ENCODE peak calls at places on chromosomes 11 and 22, in nine cellular contexts. Q is body of pancreas, W is cardiac muscle cell, T is neural crest cell, D is fibroblast of lung, P is astrocyte of the cerebellum, V is heart right ventricle, U is chondrocyte, L is astrocyte of the spinal cord. Y is an unnamed sample.

GRCh38 chr11:72493426-72494108 is 59.2 kb upstream of the CLPB start:
- DNase-seq in T (no peak), V (no peak), D (no peak), W (no peak), U (no peak), P (no peak), L (no peak), Q (no peak), Y (no peak)

GRCh38 chr11:74592441-74593362 is at the start of gene POLD3:
- DNase-seq in P (peak; percentile 61), V (peak; percentile 96), T (peak; percentile 96), W (peak; percentile 97), L (peak; percentile 90), Q (peak; percentile 95), D (peak; percentile 87), U (peak; percentile 97), Y (peak; percentile 96)

GRCh38 chr11:36478700-36479329 is 31.3 kb downstream of the TRAF6 start:
- DNase-seq in D (peak; percentile 75), U (no peak), P (no peak), T (peak; percentile 41), Q (peak; percentile 52), V (peak; percentile 62), W (peak; percentile 50), L (peak; percentile 72), Y (peak; percentile 38)

GRCh38 chr11:118790357-118791014 is 478 bp downstream of the DDX6 start:
- DNase-seq in Q (peak; percentile 67), U (peak; percentile 92), V (peak; percentile 71), W (peak; percentile 66), P (no peak), L (peak; percentile 71), D (peak; percentile 77), T (peak; percentile 51), Y (peak; percentile 55)

GRCh38 chr22:43446037-43446803 is 34.4 kb downstream of the MPPED1 start:
- DNase-seq in D (no peak), P (no peak), T (no peak), Q (no peak), V (no peak), L (no peak), W (no peak), U (no peak), Y (no peak)

GRCh38 chr22:21587803-21588611 is 20.5 kb downstream of the UBE2L3 start:
- DNase-seq in V (no peak), U (no peak), T (no peak), P (no peak), Q (no peak), W (no peak), L (no peak), D (peak; percentile 16), Y (no peak)

GRCh38 chr22:25475554-25476022 is 88.9 kb upstream of the GRK3 start:
- DNase-seq in Q (no peak), T (no peak), P (peak; percentile 69), U (no peak), V (peak; percentile 53), L (peak; percentile 80), D (peak; percentile 48), W (no peak), Y (peak; percentile 31)

GRCh38 chr22:31820655-31821054 is 66.8 kb downstream of the DEPDC5 start:
- DNase-seq in T (no peak), U (no peak), P (no peak), L (no peak), W (no peak), Q (no peak), D (no peak), V (no peak), Y (no peak)

GRCh38 chr11:129251067-129251466 is 58.9 kb upstream of the ARHGAP32 start:
- DNase-seq in Q (no peak), T (no peak), U (no peak), V (no peak), L (peak; percentile 64), D (peak; percentile 59), W (no peak), P (no peak), Y (no peak)

GRCh38 chr11:73664894-73665293 is 18.5 kb downstream of the PLEKHB1 start:
- DNase-seq in V (no peak), P (no peak), D (no peak), L (no peak), U (no peak), W (no peak), T (no peak), Q (no peak), Y (no peak)

GRCh38 chr11:73236879-73237278 is 18.8 kb downstream of the P2RY2 start:
- DNase-seq in U (no peak), T (peak; percentile 43), P (no peak), L (no peak), W (peak; percentile 58), Q (peak; percentile 50), D (peak; percentile 19), V (peak; percentile 69), Y (peak; percentile 64)

GRCh38 chr11:3104961-3105790 is 48.0 kb upstream of the CARS1 start:
- DNase-seq in P (no peak), T (no peak), Q (no peak), V (no peak), U (no peak), L (no peak), D (no peak), W (no peak), Y (no peak)

GRCh38 chr22:27905638-27906037 is 13.4 kb downstream of the PITPNB start:
- DNase-seq in L (no peak), P (no peak), T (no peak), U (no peak), Q (no peak), D (no peak), V (no peak), W (no peak), Y (no peak)

GRCh38 chr22:40680819-40681183 is 1.5 kb downstream of the MCHR1 start:
- DNase-seq in V (no peak), L (no peak), Q (no peak), D (no peak), W (no peak), U (no peak), P (no peak), T (no peak), Y (no peak)

GRCh38 chr11:73554677-73555320 is 43.1 kb downstream of the FAM168A start:
- DNase-seq in L (no peak), T (no peak), Q (no peak), W (no peak), P (no peak), V (no peak), D (no peak), U (no peak), Y (no peak)

DNA sequence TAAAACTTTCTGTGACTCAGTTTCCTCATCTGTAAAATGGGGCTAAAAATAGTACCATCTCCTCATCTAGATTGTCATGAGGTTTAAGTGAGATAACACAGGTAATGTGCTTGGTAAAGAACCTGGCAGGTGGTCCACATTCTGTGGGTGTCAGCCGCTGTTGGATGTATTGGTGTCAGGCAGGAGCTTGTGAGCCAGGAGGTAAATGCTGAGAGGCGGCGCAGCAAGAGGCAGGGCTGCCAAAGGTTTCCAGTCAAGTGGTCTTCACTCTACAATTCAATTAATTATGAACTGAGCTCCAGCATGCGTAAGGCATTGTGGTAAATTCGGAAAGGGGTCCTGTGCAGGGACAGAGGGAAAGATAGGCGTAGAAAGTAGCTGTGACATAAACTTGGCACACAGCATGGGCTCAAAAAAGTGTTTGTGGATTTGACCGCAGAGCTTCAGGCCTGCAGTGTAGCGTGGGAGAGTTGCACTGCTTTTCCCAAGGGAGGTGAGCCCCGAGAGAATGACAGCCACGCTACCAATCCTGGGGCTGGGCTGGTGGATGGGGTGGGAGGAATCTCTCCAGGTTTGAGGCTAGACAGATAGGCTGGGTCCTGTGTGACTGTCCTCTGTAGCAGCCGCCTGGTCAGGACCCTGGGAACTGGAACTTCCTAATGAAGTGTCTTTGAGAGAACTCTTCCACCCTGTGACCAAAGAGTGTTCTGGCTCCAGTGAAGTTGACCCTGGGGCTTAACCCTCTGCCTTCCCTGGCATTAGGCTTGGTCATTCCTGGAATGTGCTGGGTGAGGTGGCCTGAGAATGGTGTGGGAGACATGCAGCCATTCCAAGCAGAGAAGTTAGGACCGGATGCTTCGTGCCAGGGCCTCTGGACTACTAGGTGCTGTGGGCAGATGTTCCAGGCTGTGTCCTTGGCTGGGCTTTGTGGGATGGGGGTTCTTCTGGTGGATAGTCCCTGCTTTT is 122.4 kb downstream of the FEZ1 start:
- DNase-seq in W (no peak), L (no peak), V (peak; percentile 66), Q (no peak), T (no peak), D (peak; percentile 65), U (no peak), P (peak; percentile 24), Y (no peak)
- TF ChIP-seq CTCF in W (no peak), L (no peak), V (no peak), Q (no peak), T (no peak), D (no peak), U (no peak), P (no peak), Y (no peak)

DNA sequence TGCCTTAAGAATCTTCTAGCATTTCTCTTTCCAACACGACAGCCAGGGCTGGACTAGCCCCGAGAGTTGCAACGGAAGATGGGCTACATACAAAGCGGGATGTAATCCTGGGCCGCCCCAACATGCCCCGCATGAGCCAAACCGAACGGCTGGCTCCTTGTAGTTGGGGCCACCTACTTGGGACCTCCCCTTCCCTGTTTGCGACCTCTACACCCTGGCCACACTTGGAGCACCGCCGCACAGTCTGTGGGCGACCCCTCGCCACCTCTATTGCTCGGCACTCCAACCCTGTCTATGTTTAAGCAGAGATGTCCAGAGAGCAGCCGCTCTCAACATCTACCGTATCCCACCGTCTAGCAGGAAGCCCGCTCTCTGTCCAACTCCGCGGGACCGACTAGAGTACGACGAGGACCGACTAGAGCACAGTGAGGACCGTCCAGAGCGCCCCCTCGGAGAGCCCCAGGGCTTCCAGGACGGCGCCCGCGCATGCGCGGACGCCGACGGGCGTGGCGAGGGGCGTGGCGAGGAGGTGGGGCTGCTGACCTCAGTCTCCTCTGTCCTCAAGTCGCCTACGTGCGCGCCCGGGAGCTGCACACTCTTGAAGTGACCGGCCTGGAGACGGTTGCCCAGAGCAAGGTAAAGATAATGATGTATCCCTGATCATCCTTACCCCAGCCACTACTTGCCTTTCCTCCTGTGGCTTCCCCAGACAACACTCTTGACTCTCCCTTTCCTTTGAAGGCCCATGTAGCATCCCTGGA is 32.3 kb downstream of the NEAT1 start:
- DNase-seq in U (peak; percentile 75), Q (peak; percentile 91), T (peak; percentile 59), P (no peak), D (peak; percentile 85), L (peak; percentile 90), W (peak; percentile 91), V (peak; percentile 89), Y (peak; percentile 85)
- TF ChIP-seq CTCF in U (peak; percentile 22), Q (no peak), T (no peak), P (no peak), D (peak; percentile 3), L (peak; percentile 17), W (peak; percentile 25), V (no peak), Y (no peak)

DNA sequence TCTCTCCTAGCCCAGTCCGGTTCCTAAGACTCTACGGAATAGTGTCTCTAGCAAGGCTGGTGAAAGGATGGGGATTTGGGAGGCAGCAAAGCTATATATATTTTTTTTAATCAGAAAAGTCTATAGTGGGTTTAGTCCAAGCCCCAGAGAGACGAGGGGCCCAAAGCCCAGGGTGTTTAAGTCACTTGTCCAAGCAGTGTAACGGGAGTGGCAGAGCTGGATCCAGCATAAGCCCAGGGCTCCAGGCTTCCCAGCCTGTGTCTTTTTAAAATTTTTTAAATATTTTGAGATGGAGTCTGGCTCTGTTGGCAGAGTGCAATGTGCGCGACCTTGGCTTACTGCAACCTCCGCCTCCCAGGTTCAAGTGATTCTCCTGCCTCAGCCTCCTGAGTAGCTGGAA is 6.8 kb downstream of the GRIK4 start:
- DNase-seq in D (no peak), L (no peak), U (no peak), P (no peak), T (no peak), V (no peak), Q (no peak), W (no peak), Y (no peak)
- TF ChIP-seq CTCF in D (no peak), L (no peak), U (no peak), P (no peak), T (no peak), V (no peak), Q (no peak), W (no peak), Y (no peak)

GRCh38 chr22:41966607-41967240 is 2.5 kb upstream of the SEPTIN3 start:
- DNase-seq in D (peak; percentile 88), T (no peak), L (peak; percentile 85), P (peak; percentile 62), Q (peak; percentile 53), V (no peak), U (no peak), W (peak; percentile 25), Y (no peak)
- TF ChIP-seq CTCF in D (peak; percentile 42), T (peak; percentile 57), L (peak; percentile 38), P (peak; percentile 39), Q (no peak), V (peak; percentile 38), U (peak; percentile 78), W (peak; percentile 37), Y (peak; percentile 13)

Y was measured in nephron progenitor cell.